ENCODE peak calls at places on chromosomes 16 and 17, in eight cellular contexts. R is DND-41, T is AG04450, D is AG10803, V is body of pancreas, Z is heart right ventricle, P is astrocyte of the hippocampus, Q is aorta. W is an unnamed sample.

GRCh38 chr17:63525190-63525946 is 2.2 kb downstream of the KCNH6 start:
- DNase-seq in R (no peak), T (no peak), D (no peak), V (no peak), Z (no peak), P (no peak), Q (no peak), W (no peak)

GRCh38 chr16:76683051-76683450 is 405.9 kb downstream of the CNTNAP4 start:
- DNase-seq in R (no peak), T (no peak), D (no peak), V (no peak), Z (no peak), P (no peak), Q (no peak), W (no peak)

GRCh38 chr17:80921159-80921558 is 70.5 kb upstream of the CHMP6 start:
- DNase-seq in R (no peak), T (no peak), D (no peak), V (no peak), Z (no peak), P (no peak), Q (no peak), W (no peak)

GRCh38 chr17:81181811-81182185 is 15.8 kb upstream of the AATK start:
- DNase-seq in R (no peak), T (no peak), D (no peak), V (no peak), Z (no peak), P (no peak), Q (no peak), W (no peak)

GRCh38 chr16:73033271-73033998 is 14.5 kb downstream of the ZFHX3 start:
- DNase-seq in R (no peak), T (no peak), D (no peak), V (no peak), Z (no peak), P (no peak), Q (no peak), W (no peak)

GRCh38 chr17:7834554-7834890 is 505 bp downstream of the KDM6B start:
- DNase-seq in R (no peak), T (no peak), D (no peak), V (peak; percentile 62), Z (peak; percentile 73), P (no peak), Q (peak; percentile 78), W (peak; percentile 51)

GRCh38 chr17:77834170-77835115 is 124.1 kb upstream of the TNRC6C start:
- DNase-seq in R (peak; percentile 75), T (peak; percentile 33), D (peak; percentile 75), V (no peak), Z (peak; percentile 68), P (peak; percentile 96), Q (peak; percentile 90), W (peak; percentile 31)

GRCh38 chr17:36463916-36464764 is 22.3 kb upstream of the ZNHIT3 start:
- DNase-seq in R (no peak), T (no peak), D (peak; percentile 72), V (peak; percentile 58), Z (peak; percentile 47), P (peak; percentile 90), Q (no peak), W (no peak)

GRCh38 chr16:67663151-67663876 is 2.6 kb downstream of the PARD6A start:
- DNase-seq in R (peak; percentile 54), T (no peak), D (no peak), V (peak; percentile 43), Z (peak; percentile 18), P (no peak), Q (no peak), W (no peak)

GRCh38 chr17:58110012-58110411 is 26.8 kb downstream of the DYNLL2 start:
- DNase-seq in R (no peak), T (no peak), D (no peak), V (no peak), Z (no peak), P (no peak), Q (no peak), W (no peak)

GRCh38 chr17:64964796-64965195 is 45.5 kb upstream of the LRRC37A3 start:
- DNase-seq in R (no peak), T (no peak), D (no peak), V (no peak), Z (no peak), P (peak; percentile 83), Q (no peak), W (no peak)

GRCh38 chr16:70568601-70569217 is 45.1 kb downstream of the SF3B3 start:
- DNase-seq in R (no peak), T (no peak), D (no peak), V (no peak), Z (no peak), P (peak; percentile 40), Q (no peak), W (no peak)

GRCh38 chr16:88305176-88305575 is 77.6 kb upstream of the ZNF469 start:
- DNase-seq in R (no peak), T (no peak), D (no peak), V (no peak), Z (no peak), P (no peak), Q (no peak), W (no peak)

GRCh38 chr17:51322390-51323029 is 62.2 kb downstream of the UTP18 start:
- DNase-seq in R (no peak), T (no peak), D (peak; percentile 14), V (no peak), Z (no peak), P (peak; percentile 44), Q (no peak), W (no peak)

GRCh38 chr16:19165101-19165500 is 2.9 kb upstream of the SYT17 start:
- DNase-seq in R (no peak), T (no peak), D (no peak), V (no peak), Z (no peak), P (peak; percentile 7), Q (no peak), W (no peak)

GRCh38 chr17:68305132-68305531 is 13.8 kb downstream of the ARSG start:
- DNase-seq in R (no peak), T (no peak), D (no peak), V (no peak), Z (no peak), P (no peak), Q (no peak), W (no peak)

GRCh38 chr16:80931985-80932720 is 74.5 kb downstream of the CMC2 start:
- DNase-seq in R (no peak), T (no peak), D (peak; percentile 69), V (peak; percentile 50), Z (peak; percentile 82), P (peak; percentile 82), Q (peak; percentile 80), W (no peak)

GRCh38 chr17:47401100-47401499 is 77.3 kb downstream of the EFCAB13 start:
- DNase-seq in R (no peak), T (no peak), D (no peak), V (no peak), Z (no peak), P (no peak), Q (no peak), W (no peak)

GRCh38 chr16:81505011-81505660 is 60.5 kb downstream of the CMIP start:
- DNase-seq in R (no peak), T (no peak), D (no peak), V (no peak), Z (no peak), P (no peak), Q (peak; percentile 50), W (no peak)

GRCh38 chr17:18186271-18186982 is 2.8 kb downstream of the ALKBH5 start:
- DNase-seq in R (no peak), T (no peak), D (peak; percentile 66), V (no peak), Z (no peak), P (peak; percentile 50), Q (no peak), W (no peak)

W was measured in stimulated activated CD4-positive, alpha-beta T cell treated with anti-CD3 and anti-CD28 coated beads, Interleukin-1b, Interleukin-23, amount 100 ng/mL, for 4 hours.